ENCODE peak calls at places on chromosomes 12 and 14, in seven cellular contexts. D is HepG2, F is stomach, O is breast epithelium, V is GM12878, T is HCT116, U is endothelial cell of umbilical vein. I is an unnamed sample.

GRCh38 chr12:110641512-110641911 is 27.6 kb downstream of the TCTN1 start:
- DNase-seq in U (no peak), O (no peak), D (no peak), T (no peak), V (no peak), F (no peak), I (no peak)

GRCh38 chr14:33602396-33602795 is 348.5 kb downstream of the EGLN3 start:
- DNase-seq in T (no peak), U (no peak), F (no peak), O (no peak), D (no peak), V (no peak), I (no peak)

GRCh38 chr12:124490584-124491305 is 76.7 kb downstream of the NCOR2 start:
- DNase-seq in T (no peak), F (peak), O (no peak), V (no peak), U (no peak), D (no peak), I (no peak)

GRCh38 chr12:42660968-42661937 is 71.7 kb upstream of the PRICKLE1 start:
- DNase-seq in D (no peak), V (no peak), U (no peak), F (no peak), O (no peak), T (no peak), I (no peak)

GRCh38 chr12:104630230-104630670 is 173.5 kb downstream of the CHST11 start:
- DNase-seq in V (no peak), F (no peak), T (no peak), O (no peak), U (no peak), D (no peak), I (no peak)

GRCh38 chr14:93654599-93654998 is 133.7 kb downstream of the PRIMA1 start:
- DNase-seq in F (no peak), O (no peak), T (no peak), U (no peak), D (no peak), V (no peak), I (no peak)

GRCh38 chr12:26369588-26369987 is 174.2 kb downstream of the SSPN start:
- DNase-seq in U (no peak), D (no peak), V (no peak), T (no peak), F (no peak), O (no peak), I (no peak)

GRCh38 chr14:97029800-97030199 is 232.6 kb downstream of the VRK1 start:
- DNase-seq in U (no peak), O (no peak), D (no peak), V (no peak), F (no peak), T (no peak), I (no peak)

GRCh38 chr12:96211989-96212388 is 17.8 kb downstream of the ELK3 start:
- DNase-seq in T (no peak), F (no peak), D (no peak), V (no peak), U (peak), O (no peak), I (no peak)

GRCh38 chr12:1670815-1671268 is 20.0 kb upstream of the ADIPOR2 start:
- DNase-seq in O (no peak), F (no peak), T (no peak), U (no peak), V (no peak), D (no peak), I (no peak)

GRCh38 chr14:57066887-57067513 is 201.7 kb downstream of the EXOC5 start:
- DNase-seq in D (peak), O (no peak), U (peak), V (no peak), F (peak), T (peak), I (no peak)

GRCh38 chr14:87992349-87992719 is 648 bp downstream of the GALC start:
- DNase-seq in U (no peak), T (no peak), V (no peak), D (no peak), O (no peak), F (no peak), I (no peak)

DNA sequence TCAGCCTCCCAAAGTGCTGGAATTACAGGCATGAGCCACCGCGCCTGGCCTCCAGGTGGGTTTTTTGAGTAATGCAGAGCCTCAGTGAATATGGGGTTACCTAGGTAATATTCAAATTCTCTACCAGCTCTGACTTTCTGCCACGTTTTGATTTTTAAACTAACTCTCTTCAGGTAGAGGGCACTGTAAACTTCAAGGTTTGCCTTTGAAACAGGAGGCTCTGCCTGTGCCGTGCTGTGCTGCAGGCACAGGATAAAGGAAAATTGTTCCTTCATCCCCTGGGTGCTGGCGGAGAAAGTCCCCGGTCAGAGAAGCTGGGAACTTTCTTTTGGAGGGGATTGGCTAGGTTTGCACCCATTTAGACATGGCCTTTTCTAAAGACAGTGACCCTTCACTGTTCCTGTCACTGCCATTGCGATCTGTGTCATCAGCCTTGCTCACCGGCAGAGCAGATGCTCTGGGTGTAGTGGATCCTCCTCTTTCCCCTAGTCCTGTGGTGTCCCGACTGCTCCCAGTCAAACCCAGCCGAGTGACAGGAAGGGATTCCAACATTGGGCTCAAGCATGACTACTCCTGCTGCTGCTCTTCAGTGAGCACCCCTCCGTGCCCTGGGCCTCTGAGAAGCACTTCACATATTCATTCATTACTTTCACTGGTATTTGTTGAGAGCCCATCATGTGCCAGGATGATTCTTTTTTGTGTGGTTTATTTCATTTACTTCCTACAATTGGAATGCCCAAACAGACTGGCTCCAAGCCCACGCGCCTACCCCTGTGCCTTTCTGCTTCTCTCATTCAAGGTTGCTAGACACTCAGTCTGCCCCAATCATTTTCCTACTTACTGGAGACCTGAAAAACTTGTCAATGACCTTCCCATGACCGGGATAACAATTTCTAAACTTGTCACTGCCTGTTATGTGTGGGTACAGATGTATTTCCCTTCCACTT is 103.6 kb downstream of the TMEM30B start:
- DNase-seq in O (no peak), D (no peak), U (no peak), F (no peak), V (no peak), T (peak), I (no peak)
- TF ChIP-seq POLR2AphosphoS5 in O (no peak), D (no peak), U (no peak), F (no peak), V (no peak), T (peak), I (no peak)

DNA sequence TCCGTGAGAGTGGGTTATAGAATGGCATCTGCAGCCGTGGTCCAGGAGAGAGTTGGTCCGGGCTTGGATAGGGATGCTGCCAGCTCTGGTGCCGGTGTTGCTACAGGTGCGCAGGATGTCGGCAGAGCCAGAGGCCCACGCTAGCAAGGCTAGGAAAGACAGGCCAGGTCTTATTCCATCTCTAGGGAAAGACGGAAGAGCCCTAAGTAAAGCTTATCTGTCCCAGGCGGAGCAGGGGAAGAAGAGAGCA is 485 bp upstream of the PSME1 start:
- DNase-seq in F (no peak), O (no peak), D (no peak), U (no peak), V (no peak), T (no peak), I (no peak)
- TF ChIP-seq POLR2A in F (no peak), O (no peak), D (no peak), U (no peak), V (no peak), T (no peak), I (no peak)

GRCh38 chr14:105005929-105006830 is 14.7 kb downstream of the CDCA4 start:
- DNase-seq in V (no peak), F (no peak), D (no peak), T (no peak), U (no peak), O (no peak), I (no peak)
- TF ChIP-seq POLR2AphosphoS5 in V (no peak), F (no peak), D (peak), T (no peak), U (no peak), O (no peak), I (peak)

GRCh38 chr14:21025374-21026151 is 702 bp upstream of the NDRG2 start:
- DNase-seq in T (no peak), V (no peak), D (no peak), O (peak), F (peak), U (no peak), I (no peak)
- TF ChIP-seq POLR2A in T (no peak), V (no peak), D (no peak), O (no peak), F (no peak), U (no peak), I (no peak)

GRCh38 chr12:54304187-54304810 is 3.5 kb upstream of the NFE2 start:
- DNase-seq in O (peak), D (peak), F (peak), U (no peak), V (no peak), T (no peak), I (no peak)

GRCh38 chr12:54311091-54311490 is 10.3 kb upstream of the NFE2 start:
- DNase-seq in F (no peak), V (no peak), U (no peak), T (no peak), O (no peak), D (no peak), I (no peak)

GRCh38 chr12:54301428-54302045 is 722 bp upstream of the NFE2 start:
- DNase-seq in U (no peak), D (peak), V (no peak), T (no peak), F (no peak), O (no peak), I (no peak)

GRCh38 chr12:54306925-54307731 is 6.3 kb upstream of the NFE2 start:
- DNase-seq in T (peak), D (peak), O (peak), U (no peak), F (peak), V (no peak), I (no peak)
- TF ChIP-seq POLR2AphosphoS5 in T (peak), D (no peak), O (no peak), U (no peak), F (peak), V (no peak), I (no peak)

GRCh38 chr14:24440606-24441399 is 1.8 kb downstream of the SDR39U1 start:
- DNase-seq in D (no peak), V (no peak), O (no peak), U (no peak), T (no peak), F (no peak), I (no peak)

GRCh38 chr14:24441485-24441884 is 1.1 kb downstream of the SDR39U1 start:
- DNase-seq in V (no peak), U (no peak), T (no peak), F (no peak), D (no peak), O (no peak), I (no peak)

GRCh38 chr14:24441904-24442239 is 704 bp downstream of the SDR39U1 start:
- DNase-seq in F (no peak), U (no peak), D (no peak), O (no peak), T (no peak), V (no peak), I (no peak)

GRCh38 chr14:24443053-24443683 is 592 bp upstream of the SDR39U1 start:
- DNase-seq in T (no peak), O (no peak), F (no peak), U (peak), D (no peak), V (no peak), I (no peak)

GRCh38 chr14:24442240-24443052 is at the start of gene SDR39U1:
- DNase-seq in V (peak), F (peak), O (peak), U (peak), T (peak), D (peak), I (peak)
- TF ChIP-seq POLR2A in V (peak), F (peak), O (peak), U (peak), T (peak), D (peak), I (peak)

DNA sequence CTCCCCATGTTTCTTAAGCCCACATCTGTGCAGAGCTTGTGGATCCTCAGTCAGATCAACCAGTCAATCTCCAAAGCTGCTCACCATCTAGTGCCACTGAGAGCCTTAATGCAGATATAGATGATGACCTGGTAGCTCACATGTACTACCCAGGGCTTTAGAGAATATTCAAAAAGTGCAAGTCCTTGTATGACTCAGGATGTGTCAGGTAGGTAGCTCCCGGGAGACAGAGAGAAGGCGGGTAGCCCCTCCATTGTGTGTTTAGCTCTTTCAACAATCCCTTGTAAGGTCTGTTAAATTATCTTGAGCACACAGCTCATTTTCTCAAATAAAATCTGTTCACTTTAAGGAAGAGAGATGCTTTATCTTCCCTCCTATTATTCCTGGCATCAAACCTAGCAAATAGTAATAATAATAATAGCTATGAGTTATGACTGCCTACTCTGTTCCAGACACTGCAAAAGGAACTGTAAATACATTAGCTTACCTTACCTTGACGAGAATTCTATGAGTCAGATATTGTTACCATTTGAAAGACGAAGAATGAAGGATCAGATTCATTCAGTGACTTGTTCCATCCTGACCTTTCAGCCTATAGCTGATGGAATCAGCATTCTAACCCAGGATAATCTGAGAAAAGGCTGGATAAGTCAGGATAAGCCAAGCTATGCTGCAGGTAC is 57.6 kb upstream of the CCND2 start:
- DNase-seq in O (no peak), V (peak), D (no peak), F (no peak), U (no peak), T (no peak), I (peak)
- TF ChIP-seq POLR2AphosphoS5 in O (no peak), V (no peak), D (no peak), F (no peak), U (no peak), T (no peak), I (no peak)

GRCh38 chr12:56038022-56038665 is 3.6 kb upstream of the RPS26 start:
- DNase-seq in F (no peak), U (no peak), O (no peak), V (no peak), D (no peak), T (no peak), I (no peak)

GRCh38 chr12:56042430-56043203 is 899 bp downstream of the RPS26 start:
- DNase-seq in D (no peak), F (no peak), O (no peak), T (no peak), U (no peak), V (no peak), I (no peak)

GRCh38 chr12:56040151-56040550 is 1.6 kb upstream of the RPS26 start:
- DNase-seq in U (no peak), F (no peak), T (no peak), O (no peak), D (no peak), V (no peak), I (no peak)

GRCh38 chr12:56040963-56041578 is 647 bp upstream of the RPS26 start:
- DNase-seq in O (no peak), V (no peak), D (no peak), T (no peak), U (no peak), F (no peak), I (no peak)

DNA sequence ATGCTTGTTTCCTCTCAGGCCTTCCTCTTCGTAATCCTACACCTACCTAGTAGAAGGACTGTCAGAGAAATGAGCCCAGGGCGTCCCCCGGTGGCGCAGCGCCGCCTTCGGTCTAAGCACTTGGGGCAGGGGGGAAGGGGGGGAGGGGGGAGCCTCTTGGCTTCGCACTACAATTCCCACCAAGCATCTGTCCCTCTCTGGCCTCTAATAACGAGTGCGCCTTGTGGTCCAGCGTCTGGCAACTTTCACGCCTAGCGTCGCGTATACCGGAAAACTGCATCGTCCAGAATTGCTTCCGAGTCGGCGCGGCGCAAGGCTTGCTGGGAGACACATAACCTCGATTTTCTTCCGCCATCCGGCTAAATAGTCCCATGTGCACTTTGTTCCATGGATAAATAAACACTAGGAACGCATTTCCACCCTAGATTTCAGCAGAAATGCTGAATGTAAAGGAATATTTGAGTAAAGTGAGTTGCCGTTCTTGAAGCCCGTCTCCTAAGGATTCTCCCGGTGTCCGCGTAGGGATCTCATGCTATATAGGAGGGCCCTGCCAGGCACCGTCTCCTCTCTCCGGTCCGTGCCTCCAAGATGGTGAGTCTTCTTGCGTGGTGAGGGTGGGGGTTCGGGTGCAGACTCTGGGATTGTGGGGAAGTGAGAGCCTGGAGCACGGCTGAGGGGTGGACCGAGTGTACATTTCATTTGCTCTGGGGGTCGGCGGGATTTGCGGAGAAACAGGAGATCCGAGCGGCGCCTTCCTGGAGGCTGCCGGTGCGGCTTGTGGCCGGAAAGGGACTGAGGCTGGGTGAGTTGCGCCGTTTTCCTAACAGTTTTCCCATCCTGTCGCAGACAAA is at the start of gene RPS26:
- DNase-seq in V (peak), F (peak), T (peak), U (peak), O (peak), D (peak), I (peak)
- TF ChIP-seq POLR2A in V (peak), F (peak), T (peak), U (peak), O (peak), D (peak), I (peak)

I was measured in GM12891.